ENCODE peak calls at places on chromosomes 12 and 14, in ten cellular contexts. S is Peyer's patch, Z is tibial artery, Y is testis, D is hepatocyte, B is adrenal gland, U is A673, R is aorta, V is GM23248, Q is esophagus squamous epithelium. X is an unnamed sample. For H3K4me1, the result is how much of the 10 kb centered on the place peaks cover.

GRCh38 chr14:49895480-49895879 is 2.6 kb downstream of the ARF6 start:
- DNase-seq in S (no peak), Z (no peak), Y (no peak), D (no peak), B (no peak), U (no peak), R (no peak), V (peak), Q (no peak), X (no peak)

GRCh38 chr12:42705863-42706262 is 116.3 kb upstream of the PRICKLE1 start:
- DNase-seq in S (no peak), Z (peak), Y (peak), D (peak), B (peak), U (no peak), R (peak), V (peak), Q (no peak), X (no peak)

GRCh38 chr12:100031821-100032220 is 47.1 kb upstream of the ANKS1B start:
- DNase-seq in S (no peak), Z (no peak), Y (no peak), D (no peak), B (no peak), U (no peak), R (no peak), V (peak), Q (no peak), X (no peak)

GRCh38 chr14:69625299-69626131 is 14.1 kb downstream of the SUSD6 start:
- DNase-seq in S (no peak), Z (peak), Y (peak), D (no peak), B (peak), U (no peak), R (peak), V (no peak), Q (no peak), X (peak)

GRCh38 chr14:100159865-100160533 is 554 bp upstream of the DEGS2 start:
- DNase-seq in S (no peak), Z (no peak), Y (no peak), D (peak), B (no peak), U (no peak), R (no peak), V (no peak), Q (no peak), X (no peak)

GRCh38 chr14:57408634-57409033 is 18.2 kb downstream of the NAA30 start:
- DNase-seq in S (no peak), Z (no peak), Y (no peak), D (no peak), B (no peak), U (no peak), R (no peak), V (no peak), Q (no peak), X (no peak)

GRCh38 chr14:77543240-77543551 is 44.6 kb upstream of the ISM2 start:
- DNase-seq in S (no peak), Z (no peak), Y (no peak), D (no peak), B (no peak), U (no peak), R (no peak), V (no peak), Q (no peak), X (no peak)

GRCh38 chr12:14810953-14811483 is 3.0 kb downstream of the SMCO3 start:
- DNase-seq in S (no peak), Z (no peak), Y (no peak), D (peak), B (peak), U (peak), R (no peak), V (peak), Q (no peak), X (no peak)

GRCh38 chr12:87120440-87120839 is 864.2 kb upstream of the MGAT4C start:
- DNase-seq in S (no peak), Z (no peak), Y (no peak), D (peak), B (no peak), U (no peak), R (no peak), V (peak), Q (no peak), X (no peak)

GRCh38 chr14:101851183-101851582 is 89.7 kb downstream of the PPP2R5C start:
- DNase-seq in S (no peak), Z (no peak), Y (no peak), D (no peak), B (no peak), U (no peak), R (no peak), V (no peak), Q (no peak), X (no peak)

GRCh38 chr12:93918262-93918661 is 230.1 kb upstream of the PLXNC1 start:
- DNase-seq in S (no peak), Z (no peak), Y (no peak), D (peak), B (peak), U (no peak), R (peak), V (peak), Q (no peak), X (no peak)

GRCh38 chr12:66365718-66366485 is 63.6 kb downstream of the HELB start:
- DNase-seq in S (no peak), Z (no peak), Y (no peak), D (no peak), B (no peak), U (no peak), R (no peak), V (peak), Q (no peak), X (no peak)

GRCh38 chr14:45095143-45095542 is 11.2 kb downstream of the PRPF39 start:
- DNase-seq in S (no peak), Z (no peak), Y (no peak), D (no peak), B (no peak), U (no peak), R (no peak), V (no peak), Q (no peak), X (no peak)

GRCh38 chr14:65637780-65638179 is 225.2 kb downstream of the FUT8 start:
- DNase-seq in S (no peak), Z (no peak), Y (no peak), D (no peak), B (no peak), U (no peak), R (no peak), V (peak), Q (no peak), X (no peak)

GRCh38 chr14:36857842-36858445 is 196.3 kb downstream of the PAX9 start:
- DNase-seq in S (no peak), Z (peak), Y (no peak), D (no peak), B (no peak), U (no peak), R (peak), V (no peak), Q (no peak), X (no peak)

GRCh38 chr12:18139989-18140596 is 50.1 kb upstream of the RERGL start:
- DNase-seq in S (no peak), Z (no peak), Y (no peak), D (peak), B (no peak), U (peak), R (no peak), V (peak), Q (no peak), X (no peak)

GRCh38 chr12:20011200-20011599 is 357.1 kb upstream of the PDE3A start:
- DNase-seq in S (no peak), Z (no peak), Y (no peak), D (no peak), B (no peak), U (peak), R (no peak), V (no peak), Q (no peak), X (no peak)

GRCh38 chr12:107844312-107844921 is 69.9 kb downstream of the ASCL4 start:
- DNase-seq in S (no peak), Z (no peak), Y (no peak), D (peak), B (no peak), U (no peak), R (peak), V (peak), Q (no peak), X (no peak)

GRCh38 chr14:81589381-81590065 is 55.9 kb upstream of the SEL1L start:
- DNase-seq in S (no peak), Z (no peak), Y (peak), D (no peak), B (no peak), U (no peak), R (no peak), V (peak), Q (no peak), X (no peak)

GRCh38 chr14:99818503-99819036 is 25.4 kb downstream of the EML1 start:
- DNase-seq in S (no peak), Z (no peak), Y (no peak), D (no peak), B (no peak), U (no peak), R (no peak), V (no peak), Q (no peak), X (no peak)

GRCh38 chr12:131912526-131913274 is 16.4 kb upstream of the PUS1 start:
- DNase-seq in S (no peak), Z (peak), Y (peak), D (peak), B (peak), U (peak), R (peak), V (peak), Q (no peak), X (peak)

GRCh38 chr12:89187507-89187906 is 164.8 kb downstream of the DUSP6 start:
- DNase-seq in S (no peak), Z (no peak), Y (no peak), D (no peak), B (no peak), U (no peak), R (no peak), V (no peak), Q (no peak), X (no peak)
- H3K27ac ChIP-seq in S (no peak), Z (no peak), Y (no peak), D (no peak), B (no peak), U (no peak), R (no peak), V (no peak), Q (no peak), X (no peak)

DNA sequence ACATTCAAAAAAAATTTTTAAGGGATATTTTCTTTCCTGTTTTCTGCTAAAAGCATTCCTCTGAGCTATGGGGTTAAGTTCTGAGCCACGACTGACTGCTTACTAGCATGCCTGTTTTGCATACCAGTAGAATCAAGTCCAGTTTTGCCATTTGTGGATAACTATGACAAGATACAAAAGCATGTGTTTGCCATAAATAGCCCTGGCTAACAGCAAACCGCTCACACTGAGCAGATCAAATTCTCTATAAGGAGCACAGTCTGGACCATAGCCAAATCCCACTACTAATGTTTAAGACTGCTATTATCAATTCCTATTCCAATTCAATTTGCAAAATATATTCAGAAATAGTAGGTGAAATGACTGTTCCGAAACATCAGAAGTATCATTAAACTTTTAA is 3.2 kb downstream of the CFL2 start:
- DNase-seq in S (no peak), Z (no peak), Y (peak), D (peak), B (peak), U (peak), R (no peak), V (peak), Q (no peak), X (no peak)
- H3K4me1 ChIP-seq in S (under half), Z (under half), Y (under half), D (under half), B (under half), U (under half), R (under half), V (under half), Q (under half), X (under half)

GRCh38 chr14:73240816-73241480 is 3.6 kb downstream of the PAPLN start:
- DNase-seq in S (peak), Z (peak), Y (no peak), D (no peak), B (no peak), U (no peak), R (peak), V (no peak), Q (no peak), X (peak)

GRCh38 chr14:73238941-73239340 is 1.6 kb downstream of the PAPLN start:
- DNase-seq in S (peak), Z (peak), Y (no peak), D (no peak), B (no peak), U (no peak), R (no peak), V (no peak), Q (no peak), X (no peak)

GRCh38 chr14:73237786-73238261 is 518 bp downstream of the PAPLN start:
- DNase-seq in S (peak), Z (peak), Y (no peak), D (peak), B (no peak), U (no peak), R (no peak), V (peak), Q (no peak), X (peak)

GRCh38 chr14:73238262-73238852 is 1.1 kb downstream of the PAPLN start:
- DNase-seq in S (peak), Z (peak), Y (no peak), D (peak), B (no peak), U (peak), R (no peak), V (peak), Q (no peak), X (no peak)

GRCh38 chr14:73239463-73240241 is 2.3 kb downstream of the PAPLN start:
- DNase-seq in S (peak), Z (peak), Y (peak), D (peak), B (peak), U (no peak), R (peak), V (peak), Q (no peak), X (no peak)
- H3K4me3 ChIP-seq in S (peak), Z (peak), Y (peak), D (no peak), B (no peak), U (peak), R (no peak), V (peak), Q (peak), X (peak)

GRCh38 chr14:74347795-74348100 is 523 bp upstream of the VRTN start:
- DNase-seq in S (no peak), Z (no peak), Y (no peak), D (no peak), B (no peak), U (no peak), R (no peak), V (no peak), Q (no peak), X (no peak)

GRCh38 chr14:74350211-74350943 is 2.1 kb downstream of the VRTN start:
- DNase-seq in S (no peak), Z (no peak), Y (no peak), D (no peak), B (no peak), U (no peak), R (no peak), V (no peak), Q (no peak), X (no peak)

GRCh38 chr14:74349757-74350156 is 1.5 kb downstream of the VRTN start:
- DNase-seq in S (peak), Z (no peak), Y (no peak), D (peak), B (no peak), U (no peak), R (no peak), V (no peak), Q (no peak), X (no peak)

GRCh38 chr14:74348241-74348734 is at the start of gene VRTN:
- DNase-seq in S (no peak), Z (no peak), Y (no peak), D (no peak), B (no peak), U (no peak), R (no peak), V (no peak), Q (no peak), X (no peak)

DNA sequence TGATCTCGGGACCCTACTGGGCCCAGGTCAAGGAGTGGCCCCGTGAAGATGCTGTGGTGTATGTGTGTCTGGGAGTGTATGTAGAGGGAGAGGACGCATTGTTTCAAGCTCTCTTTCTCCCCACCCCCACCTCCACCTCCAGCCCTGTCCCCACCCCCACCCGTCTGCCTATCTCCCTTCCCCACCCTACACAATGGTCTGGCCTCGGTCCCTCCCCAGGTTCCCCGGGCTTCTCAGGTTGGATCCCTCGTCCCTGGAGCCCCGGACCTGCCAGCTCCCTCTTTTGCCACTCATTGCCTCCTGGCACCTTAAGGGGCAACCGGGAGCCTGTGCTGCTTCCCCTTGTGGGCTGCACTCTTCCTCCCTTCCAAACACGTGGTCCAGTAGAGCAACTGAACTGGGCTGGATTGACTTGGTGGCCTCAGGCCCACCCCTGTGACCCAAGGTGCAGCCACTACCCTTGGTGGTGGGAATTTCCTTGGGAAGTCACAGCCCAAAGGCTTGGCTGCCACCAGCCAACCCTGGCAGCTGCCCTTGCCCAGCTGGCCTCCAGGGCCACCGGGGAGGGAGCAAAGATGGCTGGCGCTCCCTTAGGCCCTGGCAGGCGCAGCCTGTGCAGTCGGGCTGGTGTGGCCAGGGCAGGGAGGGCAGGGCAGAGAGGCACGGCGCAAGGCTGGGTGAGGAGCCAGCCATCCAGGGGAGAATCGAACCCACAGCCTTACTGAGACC is 628 bp downstream of the VRTN start:
- DNase-seq in S (no peak), Z (no peak), Y (no peak), D (no peak), B (no peak), U (no peak), R (no peak), V (no peak), Q (no peak), X (no peak)
- H3K27ac ChIP-seq in S (no peak), Z (no peak), Y (no peak), D (peak), B (no peak), U (no peak), R (no peak), V (no peak), Q (no peak), X (no peak)

DNA sequence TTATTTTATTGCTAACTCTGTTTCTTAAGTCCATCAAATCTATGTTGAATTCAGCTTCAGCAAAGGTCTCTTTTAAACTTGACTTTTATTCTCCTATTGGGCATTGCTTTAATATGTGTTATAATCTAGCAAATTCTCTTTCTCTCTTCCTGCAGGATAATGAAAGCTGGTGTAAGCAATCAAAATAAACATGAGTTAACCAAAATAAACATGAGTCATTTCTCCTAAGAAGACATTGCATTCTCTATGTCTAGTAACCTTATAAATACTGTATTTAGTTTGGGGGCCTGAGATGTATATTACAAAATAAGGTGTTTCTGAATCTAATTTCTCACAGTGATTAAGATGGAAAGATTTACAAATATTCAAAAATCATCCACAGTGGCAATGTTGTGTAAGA is 739.1 kb upstream of the ATXN7L3B start:
- DNase-seq in S (no peak), Z (no peak), Y (no peak), D (no peak), B (no peak), U (no peak), R (no peak), V (no peak), Q (no peak), X (no peak)
- H3K4me1 ChIP-seq in S (under half), Z (under half), Y (under half), D (under half), B (under half), U (under half), R (under half), V (under half), Q (under half), X (under half)

DNA sequence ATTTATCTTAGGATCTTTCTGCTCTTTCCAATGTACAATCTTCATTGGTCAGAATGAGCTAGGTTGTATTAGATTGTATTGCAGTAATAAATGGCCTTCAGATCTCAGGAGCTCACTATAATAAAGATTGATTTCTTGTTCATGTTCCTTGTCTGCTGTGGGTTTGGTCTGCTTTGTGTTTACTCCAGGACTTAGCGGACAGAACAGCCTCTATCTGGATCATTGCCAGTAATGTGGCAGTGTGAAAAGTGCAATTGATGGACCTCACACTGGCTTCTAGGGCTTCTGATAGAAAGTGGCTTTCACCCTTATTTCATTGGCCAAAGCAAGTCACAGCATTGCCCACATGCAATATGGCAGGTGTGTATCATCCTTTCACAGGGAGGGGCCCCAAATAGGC is 81.2 kb downstream of the BTG1 start:
- DNase-seq in S (no peak), Z (no peak), Y (no peak), D (no peak), B (no peak), U (no peak), R (no peak), V (no peak), Q (no peak), X (no peak)
- H3K4me3 ChIP-seq in S (no peak), Z (no peak), Y (no peak), D (no peak), B (no peak), U (no peak), R (no peak), V (no peak), Q (no peak), X (peak)

GRCh38 chr12:49054524-49054923 is 6.1 kb downstream of the KMT2D start:
- DNase-seq in S (no peak), Z (no peak), Y (no peak), D (no peak), B (no peak), U (no peak), R (no peak), V (no peak), Q (no peak), X (no peak)

GRCh38 chr12:49052451-49053208 is 8.0 kb downstream of the KMT2D start:
- DNase-seq in S (no peak), Z (no peak), Y (no peak), D (no peak), B (no peak), U (no peak), R (peak), V (no peak), Q (no peak), X (no peak)

GRCh38 chr12:49055978-49056754 is 4.4 kb downstream of the KMT2D start:
- DNase-seq in S (no peak), Z (peak), Y (peak), D (peak), B (peak), U (peak), R (peak), V (peak), Q (peak), X (peak)

GRCh38 chr12:49055092-49055491 is 5.5 kb downstream of the KMT2D start:
- DNase-seq in S (no peak), Z (no peak), Y (no peak), D (no peak), B (no peak), U (no peak), R (no peak), V (no peak), Q (no peak), X (no peak)

DNA sequence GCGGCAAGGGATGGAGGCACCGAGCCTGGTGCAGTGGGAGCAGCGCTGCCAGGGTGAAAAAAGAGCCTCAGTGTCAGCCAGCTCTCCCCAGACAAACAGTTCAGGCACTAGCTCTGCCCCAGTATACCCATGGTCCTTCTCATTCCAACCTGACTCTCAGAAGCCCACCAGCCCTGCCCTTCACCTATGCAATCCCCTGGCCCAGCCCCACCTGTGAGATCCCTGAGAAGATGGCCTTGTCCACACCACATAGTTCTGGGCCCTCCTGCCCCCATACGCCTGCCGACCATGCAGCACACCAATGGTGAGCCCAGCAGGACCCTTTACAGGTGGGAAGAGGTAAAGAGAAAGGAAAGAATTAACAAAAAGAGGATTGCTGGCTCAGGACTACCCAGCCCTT is 6.5 kb downstream of the KMT2D start:
- DNase-seq in S (no peak), Z (no peak), Y (no peak), D (no peak), B (no peak), U (no peak), R (no peak), V (no peak), Q (no peak), X (no peak)
- H3K27ac ChIP-seq in S (no peak), Z (no peak), Y (no peak), D (no peak), B (no peak), U (no peak), R (no peak), V (no peak), Q (no peak), X (no peak)

X was measured in right lobe of liver.